ENCODE peak calls at places on chromosomes 5 and 9, in six cellular contexts. R is prostate gland; E is CD4-positive, alpha-beta T cell; K is fibroblast of villous mesenchyme; M is pancreas; L is tibial artery. Z is an unnamed sample.

GRCh38 chr5:136212252-136212721 is 19.3 kb upstream of the SMIM32 start:
- DNase-seq in R (peak; percentile 26), E (peak; percentile 7), K (peak; percentile 47), M (peak; percentile 71), L (peak; percentile 50), Z (peak; percentile 76)

GRCh38 chr9:99023831-99024230 is 80.1 kb downstream of the COL15A1 start:
- DNase-seq in R (no peak), E (no peak), K (peak; percentile 62), M (no peak), L (peak; percentile 75), Z (no peak)

GRCh38 chr9:8486095-8486494 is 686.5 kb upstream of the DMAC1 start:
- DNase-seq in R (peak; percentile 4), E (no peak), K (peak; percentile 37), M (no peak), L (peak; percentile 24), Z (no peak)

GRCh38 chr5:124743534-124744169 is 2.8 kb downstream of the ZNF608 start:
- DNase-seq in R (no peak), E (no peak), K (no peak), M (no peak), L (no peak), Z (no peak)

GRCh38 chr5:157955541-157956172 is 96.7 kb upstream of the CLINT1 start:
- DNase-seq in R (no peak), E (no peak), K (no peak), M (no peak), L (no peak), Z (no peak)

GRCh38 chr5:159906463-159906862 is 9.8 kb upstream of the ADRA1B start:
- DNase-seq in R (no peak), E (no peak), K (no peak), M (no peak), L (no peak), Z (no peak)

GRCh38 chr9:69204869-69205268 is 30.8 kb downstream of the TJP2 start:
- DNase-seq in R (no peak), E (no peak), K (peak; percentile 33), M (no peak), L (peak; percentile 64), Z (no peak)

GRCh38 chr5:1068204-1068894 is 43.5 kb downstream of the SLC12A7 start:
- DNase-seq in R (no peak), E (no peak), K (no peak), M (peak; percentile 57), L (peak; percentile 47), Z (no peak)

GRCh38 chr5:78647838-78648358 is 674 bp downstream of the LHFPL2 start:
- DNase-seq in R (peak; percentile 39), E (no peak), K (peak; percentile 66), M (peak; percentile 88), L (peak; percentile 55), Z (peak; percentile 60)

GRCh38 chr9:79572891-79573696 is 1.3 kb downstream of the TLE4 start:
- DNase-seq in R (peak; percentile 29), E (peak; percentile 56), K (peak; percentile 19), M (peak; percentile 83), L (peak; percentile 36), Z (peak; percentile 66)

GRCh38 chr9:127183814-127184582 is 61.6 kb upstream of the ANGPTL2 start:
- DNase-seq in R (no peak), E (no peak), K (peak; percentile 94), M (peak; percentile 25), L (peak; percentile 86), Z (peak; percentile 86)

GRCh38 chr5:52282647-52283046 is 505.1 kb upstream of the ITGA1 start:
- DNase-seq in R (no peak), E (no peak), K (no peak), M (no peak), L (no peak), Z (no peak)

GRCh38 chr5:179413086-179413690 is 67.9 kb upstream of the ADAMTS2 start:
- DNase-seq in R (no peak), E (no peak), K (no peak), M (no peak), L (no peak), Z (no peak)

GRCh38 chr9:112035166-112035816 is 138.7 kb downstream of the UGCG start:
- DNase-seq in R (no peak), E (no peak), K (no peak), M (no peak), L (no peak), Z (no peak)

GRCh38 chr9:112033237-112034215 is 136.9 kb downstream of the UGCG start:
- DNase-seq in R (no peak), E (no peak), K (no peak), M (no peak), L (no peak), Z (no peak)

GRCh38 chr9:112032733-112033132 is 136.1 kb downstream of the UGCG start:
- DNase-seq in R (no peak), E (no peak), K (peak; percentile 52), M (no peak), L (no peak), Z (no peak)

GRCh38 chr9:112032009-112032408 is 135.4 kb downstream of the UGCG start:
- DNase-seq in R (no peak), E (no peak), K (no peak), M (no peak), L (no peak), Z (no peak)

DNA sequence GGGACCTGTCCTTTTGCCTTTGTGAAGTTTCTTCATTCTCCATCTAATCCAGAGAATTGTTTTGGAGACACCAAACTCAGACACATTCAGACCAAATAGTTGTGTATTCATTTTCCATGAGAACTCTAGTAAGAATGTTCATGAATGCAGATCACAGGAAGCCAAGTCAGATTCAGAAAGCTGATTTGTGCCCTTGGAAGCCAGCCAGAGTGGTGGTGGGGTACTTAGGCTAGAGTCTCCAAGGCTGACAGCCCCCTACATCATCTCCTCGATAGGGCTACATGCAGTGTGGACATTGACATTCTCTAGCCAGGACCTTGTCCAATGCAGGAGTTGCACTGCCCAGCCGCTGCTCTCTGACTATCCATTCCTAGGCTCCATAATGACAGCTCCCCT is 137.6 kb downstream of the UGCG start:
- DNase-seq in R (no peak), E (no peak), K (no peak), M (no peak), L (no peak), Z (no peak)
- TF ChIP-seq CTCF in R (no peak), E (no peak), K (no peak), M (no peak), L (no peak), Z (no peak)

DNA sequence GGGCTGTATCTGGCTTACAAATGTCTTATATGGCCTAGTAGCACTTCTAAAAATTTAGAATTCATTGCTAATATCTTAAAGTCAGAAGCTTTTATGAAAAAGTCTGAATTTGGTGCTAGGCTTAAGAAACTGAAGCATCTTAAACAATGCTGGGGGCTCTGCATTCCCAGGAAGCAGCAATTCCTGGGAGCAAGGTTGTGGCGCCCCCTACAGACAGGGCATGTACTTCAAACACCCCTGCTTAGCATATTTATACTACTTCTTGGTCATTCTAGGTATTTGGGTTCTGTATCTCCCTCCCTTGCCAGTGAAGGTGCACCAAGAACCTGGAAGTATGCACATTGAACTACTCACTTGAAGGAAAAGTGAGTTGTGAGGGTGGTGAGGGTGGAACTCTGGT is 64.6 kb upstream of the GRIA1 start:
- DNase-seq in R (no peak), E (no peak), K (no peak), M (no peak), L (no peak), Z (no peak)
- TF ChIP-seq CTCF in R (no peak), E (no peak), K (peak; percentile 30), M (no peak), L (no peak), Z (peak; percentile 47)

DNA sequence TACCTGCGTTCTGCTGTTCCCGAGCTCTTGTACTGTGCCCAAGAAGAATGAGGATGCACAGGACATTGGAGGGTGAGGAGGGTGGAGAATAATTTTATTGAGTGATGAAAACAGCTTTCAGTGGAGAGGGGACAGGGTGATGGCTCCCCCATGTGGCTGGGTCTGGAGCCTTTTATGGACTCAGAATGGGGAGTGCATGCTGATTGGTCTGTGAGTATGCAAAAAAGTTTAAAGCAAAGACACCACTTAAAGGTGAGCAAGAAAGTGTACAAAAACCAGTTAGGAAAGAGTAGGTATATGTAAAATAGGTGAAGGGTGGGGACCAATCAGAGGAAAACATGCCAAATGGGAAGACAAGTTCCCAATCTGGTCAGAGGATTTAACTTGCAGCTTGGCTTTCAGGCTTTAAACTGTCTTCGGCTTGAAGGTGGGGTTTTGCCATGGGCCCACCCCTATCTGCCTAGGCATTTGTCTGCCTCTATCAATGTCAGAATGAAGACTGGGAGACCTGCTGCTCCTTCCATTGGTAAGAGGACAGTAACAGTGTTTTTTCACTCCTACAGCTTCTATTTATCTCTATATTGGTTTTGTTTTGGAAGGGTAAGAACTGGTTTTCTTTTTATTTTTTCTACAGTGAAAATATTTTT is 118.0 kb upstream of the RAI14 start:
- DNase-seq in R (no peak), E (no peak), K (peak; percentile 42), M (no peak), L (no peak), Z (no peak)
- TF ChIP-seq CTCF in R (peak; percentile 19), E (no peak), K (peak; percentile 49), M (no peak), L (peak; percentile 18), Z (peak; percentile 45)

DNA sequence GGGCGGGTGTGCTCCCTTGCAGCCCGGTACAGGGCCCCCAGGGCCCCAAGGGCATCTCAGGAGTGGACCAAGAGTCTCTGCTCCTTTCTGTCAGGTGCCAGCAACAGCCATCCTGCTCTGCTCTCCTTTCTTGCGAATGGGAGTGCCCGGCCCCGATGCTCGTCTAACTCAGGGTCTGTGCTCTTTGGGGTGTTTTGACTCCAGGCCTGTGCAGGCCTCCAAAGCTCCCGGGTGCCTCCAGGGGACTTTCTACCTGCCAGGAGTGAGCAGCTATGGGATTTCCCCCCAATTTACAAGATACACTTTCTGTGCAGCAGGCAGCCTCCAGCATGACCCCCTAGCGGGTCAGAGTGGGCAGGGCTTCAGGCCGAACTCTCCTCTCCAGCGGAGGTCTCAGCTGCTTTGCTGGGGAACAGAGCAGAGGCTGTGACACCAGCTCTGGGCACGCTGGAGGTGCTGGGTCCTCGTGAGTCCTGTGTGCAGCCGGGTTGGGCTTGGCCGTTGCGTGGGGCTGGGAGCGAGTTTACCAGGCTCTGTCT is 3.0 kb downstream of the NRARP start:
- DNase-seq in R (no peak), E (no peak), K (no peak), M (peak; percentile 74), L (no peak), Z (no peak)
- TF ChIP-seq CTCF in R (no peak), E (no peak), K (no peak), M (no peak), L (no peak), Z (no peak)

GRCh38 chr5:113660848-113661247 is 147.4 kb downstream of the YTHDC2 start:
- DNase-seq in R (no peak), E (no peak), K (no peak), M (no peak), L (no peak), Z (no peak)

GRCh38 chr5:113663879-113664278 is 150.4 kb downstream of the YTHDC2 start:
- DNase-seq in R (no peak), E (peak; percentile 9), K (peak; percentile 57), M (peak; percentile 42), L (peak; percentile 39), Z (peak; percentile 8)
- TF ChIP-seq CTCF in R (no peak), E (no peak), K (peak; percentile 45), M (no peak), L (no peak), Z (peak; percentile 63)

DNA sequence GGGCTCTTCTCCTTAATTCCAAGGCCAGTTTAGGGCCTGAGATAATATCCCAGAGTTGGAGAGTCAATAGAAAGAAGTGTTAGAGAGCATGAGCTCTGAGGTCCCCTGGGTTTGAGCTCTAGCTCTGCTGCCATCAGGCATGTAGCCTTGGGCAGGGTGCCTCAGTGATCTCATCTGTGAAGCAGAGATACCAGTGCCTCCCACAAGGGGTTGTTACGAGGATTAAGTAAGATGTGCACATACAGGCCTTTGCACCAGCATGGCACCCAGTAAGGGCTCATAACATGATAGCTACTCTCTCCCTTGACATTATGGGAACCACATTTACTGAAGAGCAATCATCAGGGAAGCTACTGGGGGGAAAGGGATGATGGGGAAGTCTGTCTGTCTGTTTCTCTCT is 265.7 kb downstream of the HSPA4 start:
- DNase-seq in R (no peak), E (no peak), K (no peak), M (no peak), L (no peak), Z (no peak)
- TF ChIP-seq CTCF in R (no peak), E (no peak), K (no peak), M (no peak), L (no peak), Z (no peak)